ENCODE peak calls at places on chromosomes 5 and 9, in seven cellular contexts. O, S, R, W, N, Y and L are unnamed samples.

GRCh38 chr5:33936381-33937016 is at the start of gene RXFP3:
- DNase-seq in O (no peak), S (peak; percentile 13), R (peak; percentile 27), W (no peak), N (no peak), Y (peak; percentile 58), L (no peak)

GRCh38 chr9:137618105-137619067 is at the start of gene EHMT1:
- DNase-seq in O (peak; percentile 87), S (peak; percentile 94), R (peak; percentile 57), W (peak; percentile 96), N (peak; percentile 70), Y (peak; percentile 83), L (peak; percentile 84)

GRCh38 chr5:146909496-146910068 is 31.0 kb upstream of the PPP2R2B start:
- DNase-seq in O (no peak), S (no peak), R (no peak), W (no peak), N (no peak), Y (no peak), L (no peak)

GRCh38 chr5:81172710-81173109 is 60.4 kb upstream of the CKMT2 start:
- DNase-seq in O (no peak), S (no peak), R (no peak), W (no peak), N (no peak), Y (no peak), L (no peak)

GRCh38 chr5:137487600-137487999 is 11.5 kb downstream of the SPOCK1 start:
- DNase-seq in O (peak; percentile 24), S (peak; percentile 63), R (peak; percentile 28), W (no peak), N (no peak), Y (no peak), L (peak; percentile 9)

GRCh38 chr5:59744531-59744992 is 149.0 kb downstream of the PDE4D start:
- DNase-seq in O (no peak), S (no peak), R (peak; percentile 46), W (no peak), N (no peak), Y (peak; percentile 74), L (peak; percentile 74)

GRCh38 chr5:17441351-17441750 is 56.7 kb upstream of the TAF11L2 start:
- DNase-seq in O (no peak), S (peak; percentile 86), R (peak; percentile 90), W (no peak), N (no peak), Y (peak; percentile 42), L (peak; percentile 50)

GRCh38 chr5:72815580-72816296 is 723 bp upstream of the TNPO1 start:
- DNase-seq in O (no peak), S (no peak), R (no peak), W (no peak), N (no peak), Y (peak; percentile 57), L (peak; percentile 14)

GRCh38 chr5:13731229-13731628 is 213.3 kb downstream of the DNAH5 start:
- DNase-seq in O (no peak), S (no peak), R (no peak), W (no peak), N (no peak), Y (no peak), L (peak; percentile 97)

GRCh38 chr5:14946813-14947640 is 75.4 kb upstream of the ANKH start:
- DNase-seq in O (no peak), S (no peak), R (no peak), W (peak; percentile 28), N (peak; percentile 16), Y (peak; percentile 14), L (peak; percentile 75)

GRCh38 chr9:22030101-22030598 is 21.0 kb upstream of the CDKN2B start:
- DNase-seq in O (no peak), S (peak; percentile 89), R (peak; percentile 42), W (no peak), N (no peak), Y (peak; percentile 72), L (peak; percentile 74)

GRCh38 chr5:110108520-110108919 is 418.8 kb downstream of the MAN2A1 start:
- DNase-seq in O (no peak), S (no peak), R (no peak), W (no peak), N (no peak), Y (no peak), L (no peak)

GRCh38 chr9:130470269-130470668 is 25.5 kb downstream of the ASS1 start:
- DNase-seq in O (no peak), S (no peak), R (no peak), W (no peak), N (no peak), Y (no peak), L (no peak)

GRCh38 chr9:94085062-94085639 is 887 bp downstream of the PTPDC1 start:
- DNase-seq in O (no peak), S (peak; percentile 27), R (peak; percentile 34), W (no peak), N (peak; percentile 28), Y (peak; percentile 37), L (peak; percentile 20)

GRCh38 chr5:5770825-5771224 is 348.3 kb downstream of the ICE1 start:
- DNase-seq in O (no peak), S (no peak), R (no peak), W (no peak), N (no peak), Y (no peak), L (no peak)

DNA sequence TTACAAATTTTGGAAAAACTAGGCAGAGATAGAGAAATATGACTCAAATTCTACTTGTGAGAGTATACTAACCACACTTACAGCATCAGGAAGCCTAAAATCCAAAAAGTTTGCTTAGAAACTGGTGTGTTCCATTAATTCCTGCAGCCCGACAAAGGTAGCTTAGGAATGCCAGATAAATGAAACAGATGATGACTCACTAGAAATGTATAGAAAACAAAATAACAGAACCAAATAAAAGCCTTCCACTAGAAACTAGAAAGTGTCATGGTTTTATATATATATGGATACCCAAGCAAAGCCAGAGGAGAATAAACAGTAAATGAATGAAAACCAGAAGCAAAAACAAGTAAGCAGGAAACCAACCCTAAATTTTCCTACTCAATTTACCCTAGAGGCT is 272.2 kb upstream of the PRDM9 start:
- DNase-seq in O (no peak), S (no peak), R (no peak), W (no peak), N (no peak), Y (no peak), L (peak; percentile 59)
- H3K27me3 ChIP-seq in O (no peaks in the 10 kb centered on the region), S (no peaks in the 10 kb centered on the region), R (no peaks in the 10 kb centered on the region), W (no peaks in the 10 kb centered on the region), N (no peaks in the 10 kb centered on the region), Y (no peaks in the 10 kb centered on the region), L (no peaks in the 10 kb centered on the region)

DNA sequence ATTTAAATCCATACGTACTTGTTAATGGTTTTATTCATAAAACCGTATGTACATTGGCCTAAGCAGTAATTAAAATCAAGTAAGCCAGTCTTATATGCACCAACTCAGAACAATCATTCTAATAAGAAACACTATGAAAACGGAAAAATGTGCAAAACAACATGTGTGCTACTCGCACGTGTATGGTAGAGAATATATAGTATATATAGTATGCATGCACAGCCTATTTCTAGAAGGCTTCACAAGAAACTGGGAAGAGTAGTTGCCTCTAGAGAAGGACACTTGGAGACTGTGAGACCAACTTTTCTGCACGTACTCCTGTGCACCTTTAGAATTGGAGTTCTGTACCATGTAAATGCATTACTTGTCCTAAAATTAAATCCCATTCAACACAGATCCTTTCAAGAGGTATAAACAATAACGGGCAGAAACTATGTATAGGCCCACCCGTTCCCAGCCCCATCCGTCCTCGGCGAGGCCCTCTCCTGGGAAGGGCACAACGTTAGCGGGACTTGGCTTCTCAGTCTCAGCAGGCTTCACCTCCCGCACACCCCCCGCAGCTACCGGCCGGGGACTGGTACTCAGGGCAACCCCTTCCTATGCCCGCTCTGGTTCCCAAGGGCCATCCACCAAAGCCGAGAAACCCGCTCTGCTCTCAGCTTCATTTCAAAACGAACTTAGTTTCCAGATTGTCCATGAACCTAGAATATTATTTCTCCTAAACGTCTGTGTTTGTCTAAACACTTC is 2.0 kb downstream of the CDC14B start:
- DNase-seq in O (no peak), S (no peak), R (no peak), W (peak; percentile 15), N (no peak), Y (no peak), L (no peak)
- H3K4me3 ChIP-seq in O (peak overlapping the region; percentile 88), S (peak overlapping the region; percentile 88), R (peak overlapping the region; percentile 64), W (peak overlapping the region; percentile 91), N (peak overlapping the region; percentile 66), Y (peak overlapping the region; percentile 51), L (peak overlapping the region; percentile 74)

GRCh38 chr5:123425444-123425843 is 2.2 kb upstream of the CEP120 start:
- DNase-seq in O (no peak), S (no peak), R (no peak), W (no peak), N (no peak), Y (no peak), L (no peak)
- H3K27me3 ChIP-seq in O (no peaks in the 10 kb centered on the region), S (no peaks in the 10 kb centered on the region), R (no peaks in the 10 kb centered on the region), W (no peaks in the 10 kb centered on the region), N (no peaks in the 10 kb centered on the region), Y (no peaks in the 10 kb centered on the region), L (no peaks in the 10 kb centered on the region)

DNA sequence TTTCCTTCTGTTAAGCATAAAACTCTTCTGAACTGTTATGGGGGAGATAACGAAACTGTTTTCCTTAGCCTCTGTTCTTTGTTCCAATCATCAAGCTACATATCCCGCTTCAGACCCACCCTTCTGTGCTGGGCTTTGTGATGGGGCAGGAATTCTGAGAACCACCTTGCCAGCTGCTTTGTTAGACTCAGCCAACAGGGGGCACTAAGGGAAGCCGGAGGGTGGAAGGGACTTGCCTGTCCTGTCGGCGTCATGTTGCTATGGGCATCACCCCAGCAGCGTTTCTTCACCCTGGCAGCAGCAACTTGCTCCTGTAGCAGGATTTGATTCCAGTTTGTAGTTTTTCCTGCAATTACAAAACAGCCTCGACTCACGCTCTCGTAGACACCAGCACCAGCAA is 169.1 kb downstream of the CAAP1 start:
- DNase-seq in O (peak; percentile 6), S (peak; percentile 7), R (no peak), W (peak; percentile 83), N (peak; percentile 57), Y (peak; percentile 2), L (peak; percentile 57)
- H3K4me3 ChIP-seq in O (no peak overlapping the region), S (peak overlapping the region; percentile 67), R (no peak overlapping the region), W (no peak overlapping the region), N (no peak overlapping the region), Y (no peak overlapping the region), L (no peak overlapping the region)